ENCODE peak calls at places on chromosomes 12 and 14, in ten cellular contexts. Y is pons; D is IMR-90; C is hypothalamus; I is ovary; K is Calu3; P is ELR; H is H4; A is stimulated activated CD8-positive, alpha-beta memory T cell treated with anti-CD3 and anti-CD28 coated beads, Interleukin-15, amount 100 ng/mL, for 4 hours; O is retina. L is an unnamed sample.

GRCh38 chr12:19482551-19483109 is 43.3 kb downstream of the AEBP2 start:
- DNase-seq in K (peak), Y (no peak), C (no peak), I (no peak), D (no peak), O (no peak), A (peak), P (no peak), H (no peak), L (no peak)

GRCh38 chr12:93387780-93388179 is 10.1 kb downstream of the NUDT4 start:
- DNase-seq in D (peak), O (no peak), K (no peak), Y (no peak), C (no peak), H (no peak), I (no peak), A (no peak), P (peak), L (no peak)

GRCh38 chr14:96409701-96410100 is 17.8 kb downstream of the AK7 start:
- DNase-seq in A (no peak), P (peak), Y (no peak), C (no peak), H (no peak), D (no peak), K (no peak), O (no peak), I (no peak), L (no peak)

GRCh38 chr12:124637586-124637985 is 70.2 kb upstream of the NCOR2 start:
- DNase-seq in H (no peak), O (no peak), D (no peak), I (no peak), A (no peak), P (peak), K (peak), Y (no peak), C (no peak), L (no peak)

GRCh38 chr14:75132374-75133086 is 5.7 kb upstream of the NEK9 start:
- DNase-seq in A (no peak), I (no peak), Y (peak), H (peak), O (peak), P (peak), K (peak), C (peak), D (peak), L (no peak)

GRCh38 chr14:79708991-79709390 is 502.3 kb downstream of the DIO2 start:
- DNase-seq in O (no peak), K (no peak), P (peak), A (no peak), H (no peak), Y (no peak), I (no peak), D (peak), C (no peak), L (no peak)

GRCh38 chr12:42611571-42612257 is 22.2 kb upstream of the PRICKLE1 start:
- DNase-seq in A (no peak), H (no peak), Y (no peak), C (no peak), D (no peak), I (no peak), O (no peak), P (no peak), K (no peak), L (no peak)

GRCh38 chr12:123367511-123367910 is 2.9 kb upstream of the SBNO1 start:
- DNase-seq in C (no peak), H (no peak), I (peak), O (no peak), P (peak), D (no peak), A (no peak), K (no peak), Y (no peak), L (no peak)

GRCh38 chr14:79074501-79074900 is 904.3 kb downstream of the NRXN3 start:
- DNase-seq in H (no peak), D (no peak), A (no peak), C (no peak), P (no peak), O (no peak), I (no peak), Y (no peak), K (no peak), L (no peak)

GRCh38 chr14:104393898-104394605 is 185.5 kb upstream of the C14orf180 start:
- DNase-seq in C (no peak), H (no peak), Y (no peak), O (peak), A (peak), K (no peak), I (peak), D (no peak), P (no peak), L (no peak)

GRCh38 chr14:36047912-36048311 is 128.6 kb downstream of the PTCSC3 start:
- DNase-seq in I (no peak), Y (no peak), D (no peak), A (no peak), K (no peak), H (no peak), C (no peak), O (no peak), P (no peak), L (no peak)

GRCh38 chr14:21534576-21534975 is 8.4 kb upstream of the SALL2 start:
- DNase-seq in D (no peak), K (no peak), Y (no peak), A (no peak), H (no peak), I (no peak), P (no peak), C (no peak), O (no peak), L (no peak)

GRCh38 chr12:116537149-116537904 is 21.9 kb upstream of the MAP1LC3B2 start:
- DNase-seq in P (no peak), K (no peak), O (no peak), A (no peak), I (no peak), C (no peak), D (no peak), H (no peak), Y (no peak), L (no peak)

L was measured in aorta.